ENCODE peak calls at places on chromosomes 11 and 22, in seven cellular contexts. J, E, L, Q, K, M and I are unnamed samples.

GRCh38 chr11:117098269-117099231 is at the start of gene SIK3:
- DNase-seq in J (peak; percentile 99), E (peak; percentile 91), L (peak; percentile 94), Q (no peak), K (peak; percentile 98), M (peak; percentile 88), I (peak; percentile 31)

GRCh38 chr22:46050916-46051614 is 74.1 kb upstream of the WNT7B start:
- DNase-seq in J (no peak), E (no peak), L (no peak), Q (no peak), K (no peak), M (no peak), I (no peak)

GRCh38 chr11:67054851-67055523 is 1.7 kb upstream of the RHOD start:
- DNase-seq in J (no peak), E (peak; percentile 61), L (no peak), Q (no peak), K (peak; percentile 72), M (peak; percentile 54), I (no peak)

GRCh38 chr11:112086422-112087191 is at the start of the genes SDHD and TIMM8B:
- DNase-seq in J (peak; percentile 94), E (peak; percentile 98), L (peak; percentile 98), Q (peak; percentile 50), K (peak; percentile 94), M (peak; percentile 95), I (peak; percentile 72)

GRCh38 chr11:27249208-27249509 is 113.9 kb downstream of the CCDC34 start:
- DNase-seq in J (no peak), E (no peak), L (no peak), Q (no peak), K (no peak), M (no peak), I (no peak)

GRCh38 chr11:69525516-69526452 is 44.3 kb downstream of the LINC01488 start:
- DNase-seq in J (no peak), E (no peak), L (no peak), Q (no peak), K (no peak), M (no peak), I (no peak)

GRCh38 chr11:94747136-94748110 is 20.7 kb upstream of the AMOTL1 start:
- DNase-seq in J (no peak), E (peak; percentile 78), L (no peak), Q (no peak), K (no peak), M (no peak), I (no peak)

GRCh38 chr11:132056689-132057088 is 686.3 kb downstream of the NTM start:
- DNase-seq in J (no peak), E (peak; percentile 57), L (no peak), Q (no peak), K (no peak), M (no peak), I (no peak)

GRCh38 chr11:2664886-2665746 is 34.7 kb downstream of the KCNQ1OT1 start:
- DNase-seq in J (no peak), E (no peak), L (no peak), Q (no peak), K (no peak), M (no peak), I (no peak)

GRCh38 chr11:63643205-63643604 is 28.0 kb downstream of the ATL3 start:
- DNase-seq in J (no peak), E (no peak), L (no peak), Q (no peak), K (no peak), M (no peak), I (no peak)

GRCh38 chr22:44848296-44848741 is 95.9 kb downstream of the ARHGAP8 start:
- DNase-seq in J (no peak), E (peak; percentile 8), L (no peak), Q (no peak), K (no peak), M (no peak), I (no peak)

GRCh38 chr11:111512296-111513239 is at the start of gene BTG4:
- DNase-seq in J (peak; percentile 18), E (no peak), L (peak; percentile 69), Q (no peak), K (peak; percentile 13), M (no peak), I (no peak)

GRCh38 chr11:102620858-102621561 is 4.1 kb downstream of the MMP20 start:
- DNase-seq in J (no peak), E (peak; percentile 91), L (no peak), Q (no peak), K (no peak), M (peak; percentile 47), I (no peak)

GRCh38 chr11:61122761-61123160 is 20.5 kb downstream of the CD5 start:
- DNase-seq in J (no peak), E (no peak), L (no peak), Q (no peak), K (no peak), M (no peak), I (no peak)

GRCh38 chr11:2305862-2306823 is 4.3 kb downstream of the TSPAN32 start:
- DNase-seq in J (no peak), E (peak; percentile 88), L (no peak), Q (peak; percentile 24), K (no peak), M (peak; percentile 76), I (no peak)

GRCh38 chr11:59891781-59892181 is 13.2 kb downstream of the OOSP3 start:
- DNase-seq in J (no peak), E (peak; percentile 20), L (peak; percentile 79), Q (no peak), K (no peak), M (no peak), I (no peak)

GRCh38 chr11:118264568-118265470 is 722 bp upstream of the MPZL2 start:
- DNase-seq in J (no peak), E (no peak), L (peak; percentile 22), Q (no peak), K (no peak), M (no peak), I (no peak)